ENCODE peak calls at places on chromosomes 13 and 19, in ten cellular contexts. One of them, this sample, is unnamed.

GRCh38 chr19:1672038-1672768 is 19.8 kb upstream of the TCF3 start:
- DNase-seq in substantia nigra: peak
- DNase-seq in fibroblast of the conjunctiva: peak
- DNase-seq in activated naive CD4-positive, alpha-beta T cell: peak
- DNase-seq in activated T-helper 1 cell treated with anti-CD3 and anti-CD28 coated beads, Interleukin-2, amount 50 U/mL, for 16 hours: peak
- DNase-seq in T-cell: no peak
- DNase-seq in stimulated activated CD4-positive, alpha-beta T cell treated with anti-CD3 and anti-CD28 coated beads, TNF-alpha, amount 100 ng/mL, for 4 hours: peak
- DNase-seq in T-helper 9 cell: peak
- DNase-seq in CD4-positive, CD25-positive, alpha-beta regulatory T cell: peak
- DNase-seq in activated B cell treated with CpG ODN at 0.5 μM for 24 hours: peak
- DNase-seq in this sample: no peak

GRCh38 chr19:44341794-44342193 is 14.7 kb downstream of the ZNF112 start:
- DNase-seq in substantia nigra: no peak
- DNase-seq in fibroblast of the conjunctiva: no peak
- DNase-seq in activated naive CD4-positive, alpha-beta T cell: no peak
- DNase-seq in activated T-helper 1 cell treated with anti-CD3 and anti-CD28 coated beads, Interleukin-2, amount 50 U/mL, for 16 hours: no peak
- DNase-seq in T-cell: no peak
- DNase-seq in stimulated activated CD4-positive, alpha-beta T cell treated with anti-CD3 and anti-CD28 coated beads, TNF-alpha, amount 100 ng/mL, for 4 hours: no peak
- DNase-seq in T-helper 9 cell: no peak
- DNase-seq in CD4-positive, CD25-positive, alpha-beta regulatory T cell: no peak
- DNase-seq in activated B cell treated with CpG ODN at 0.5 μM for 24 hours: no peak
- DNase-seq in this sample: no peak

GRCh38 chr19:1507192-1507660 is 5.6 kb downstream of the ADAMTSL5 start:
- DNase-seq in substantia nigra: no peak
- DNase-seq in fibroblast of the conjunctiva: no peak
- DNase-seq in activated naive CD4-positive, alpha-beta T cell: no peak
- DNase-seq in activated T-helper 1 cell treated with anti-CD3 and anti-CD28 coated beads, Interleukin-2, amount 50 U/mL, for 16 hours: no peak
- DNase-seq in T-cell: no peak
- DNase-seq in stimulated activated CD4-positive, alpha-beta T cell treated with anti-CD3 and anti-CD28 coated beads, TNF-alpha, amount 100 ng/mL, for 4 hours: no peak
- DNase-seq in T-helper 9 cell: no peak
- DNase-seq in CD4-positive, CD25-positive, alpha-beta regulatory T cell: no peak
- DNase-seq in activated B cell treated with CpG ODN at 0.5 μM for 24 hours: no peak
- DNase-seq in this sample: no peak

GRCh38 chr13:98743377-98743776 is 9.1 kb downstream of the SLC15A1 start:
- DNase-seq in substantia nigra: no peak
- DNase-seq in fibroblast of the conjunctiva: no peak
- DNase-seq in activated naive CD4-positive, alpha-beta T cell: no peak
- DNase-seq in activated T-helper 1 cell treated with anti-CD3 and anti-CD28 coated beads, Interleukin-2, amount 50 U/mL, for 16 hours: no peak
- DNase-seq in T-cell: no peak
- DNase-seq in stimulated activated CD4-positive, alpha-beta T cell treated with anti-CD3 and anti-CD28 coated beads, TNF-alpha, amount 100 ng/mL, for 4 hours: no peak
- DNase-seq in T-helper 9 cell: no peak
- DNase-seq in CD4-positive, CD25-positive, alpha-beta regulatory T cell: no peak
- DNase-seq in activated B cell treated with CpG ODN at 0.5 μM for 24 hours: no peak
- DNase-seq in this sample: no peak

GRCh38 chr19:54339646-54340358 is 840 bp upstream of the LILRA4 start:
- DNase-seq in substantia nigra: no peak
- DNase-seq in fibroblast of the conjunctiva: no peak
- DNase-seq in activated naive CD4-positive, alpha-beta T cell: no peak
- DNase-seq in activated T-helper 1 cell treated with anti-CD3 and anti-CD28 coated beads, Interleukin-2, amount 50 U/mL, for 16 hours: no peak
- DNase-seq in T-cell: no peak
- DNase-seq in stimulated activated CD4-positive, alpha-beta T cell treated with anti-CD3 and anti-CD28 coated beads, TNF-alpha, amount 100 ng/mL, for 4 hours: no peak
- DNase-seq in T-helper 9 cell: no peak
- DNase-seq in CD4-positive, CD25-positive, alpha-beta regulatory T cell: no peak
- DNase-seq in activated B cell treated with CpG ODN at 0.5 μM for 24 hours: peak
- DNase-seq in this sample: no peak

GRCh38 chr13:101018720-101019119 is 344.1 kb upstream of the TMTC4 start:
- DNase-seq in substantia nigra: no peak
- DNase-seq in fibroblast of the conjunctiva: no peak
- DNase-seq in activated naive CD4-positive, alpha-beta T cell: no peak
- DNase-seq in activated T-helper 1 cell treated with anti-CD3 and anti-CD28 coated beads, Interleukin-2, amount 50 U/mL, for 16 hours: no peak
- DNase-seq in T-cell: no peak
- DNase-seq in stimulated activated CD4-positive, alpha-beta T cell treated with anti-CD3 and anti-CD28 coated beads, TNF-alpha, amount 100 ng/mL, for 4 hours: no peak
- DNase-seq in T-helper 9 cell: no peak
- DNase-seq in CD4-positive, CD25-positive, alpha-beta regulatory T cell: no peak
- DNase-seq in activated B cell treated with CpG ODN at 0.5 μM for 24 hours: no peak
- DNase-seq in this sample: peak

GRCh38 chr19:55369651-55370304 is 485 bp downstream of the IL11 start:
- DNase-seq in substantia nigra: no peak
- DNase-seq in fibroblast of the conjunctiva: no peak
- DNase-seq in activated naive CD4-positive, alpha-beta T cell: no peak
- DNase-seq in activated T-helper 1 cell treated with anti-CD3 and anti-CD28 coated beads, Interleukin-2, amount 50 U/mL, for 16 hours: no peak
- DNase-seq in T-cell: no peak
- DNase-seq in stimulated activated CD4-positive, alpha-beta T cell treated with anti-CD3 and anti-CD28 coated beads, TNF-alpha, amount 100 ng/mL, for 4 hours: no peak
- DNase-seq in T-helper 9 cell: peak
- DNase-seq in CD4-positive, CD25-positive, alpha-beta regulatory T cell: peak
- DNase-seq in activated B cell treated with CpG ODN at 0.5 μM for 24 hours: no peak
- DNase-seq in this sample: peak

GRCh38 chr13:45861352-45861751 is 9.8 kb upstream of the SIAH3 start:
- DNase-seq in substantia nigra: no peak
- DNase-seq in fibroblast of the conjunctiva: no peak
- DNase-seq in activated naive CD4-positive, alpha-beta T cell: no peak
- DNase-seq in activated T-helper 1 cell treated with anti-CD3 and anti-CD28 coated beads, Interleukin-2, amount 50 U/mL, for 16 hours: no peak
- DNase-seq in T-cell: no peak
- DNase-seq in stimulated activated CD4-positive, alpha-beta T cell treated with anti-CD3 and anti-CD28 coated beads, TNF-alpha, amount 100 ng/mL, for 4 hours: no peak
- DNase-seq in T-helper 9 cell: no peak
- DNase-seq in CD4-positive, CD25-positive, alpha-beta regulatory T cell: no peak
- DNase-seq in activated B cell treated with CpG ODN at 0.5 μM for 24 hours: no peak
- DNase-seq in this sample: no peak

GRCh38 chr19:1811472-1811894 is 593 bp downstream of the ATP8B3 start:
- DNase-seq in substantia nigra: no peak
- DNase-seq in fibroblast of the conjunctiva: peak
- DNase-seq in activated naive CD4-positive, alpha-beta T cell: no peak
- DNase-seq in activated T-helper 1 cell treated with anti-CD3 and anti-CD28 coated beads, Interleukin-2, amount 50 U/mL, for 16 hours: peak
- DNase-seq in T-cell: no peak
- DNase-seq in stimulated activated CD4-positive, alpha-beta T cell treated with anti-CD3 and anti-CD28 coated beads, TNF-alpha, amount 100 ng/mL, for 4 hours: no peak
- DNase-seq in T-helper 9 cell: peak
- DNase-seq in CD4-positive, CD25-positive, alpha-beta regulatory T cell: no peak
- DNase-seq in activated B cell treated with CpG ODN at 0.5 μM for 24 hours: no peak
- DNase-seq in this sample: peak

GRCh38 chr19:37987356-37988332 is 80.6 kb downstream of the SIPA1L3 start:
- DNase-seq in substantia nigra: no peak
- DNase-seq in fibroblast of the conjunctiva: no peak
- DNase-seq in activated naive CD4-positive, alpha-beta T cell: no peak
- DNase-seq in activated T-helper 1 cell treated with anti-CD3 and anti-CD28 coated beads, Interleukin-2, amount 50 U/mL, for 16 hours: no peak
- DNase-seq in T-cell: no peak
- DNase-seq in stimulated activated CD4-positive, alpha-beta T cell treated with anti-CD3 and anti-CD28 coated beads, TNF-alpha, amount 100 ng/mL, for 4 hours: no peak
- DNase-seq in T-helper 9 cell: no peak
- DNase-seq in CD4-positive, CD25-positive, alpha-beta regulatory T cell: no peak
- DNase-seq in activated B cell treated with CpG ODN at 0.5 μM for 24 hours: no peak
- DNase-seq in this sample: no peak

GRCh38 chr13:113029487-113030258 is 60.7 kb downstream of the MCF2L start:
- DNase-seq in substantia nigra: no peak
- DNase-seq in fibroblast of the conjunctiva: no peak
- DNase-seq in activated naive CD4-positive, alpha-beta T cell: peak
- DNase-seq in activated T-helper 1 cell treated with anti-CD3 and anti-CD28 coated beads, Interleukin-2, amount 50 U/mL, for 16 hours: peak
- DNase-seq in T-cell: no peak
- DNase-seq in stimulated activated CD4-positive, alpha-beta T cell treated with anti-CD3 and anti-CD28 coated beads, TNF-alpha, amount 100 ng/mL, for 4 hours: peak
- DNase-seq in T-helper 9 cell: peak
- DNase-seq in CD4-positive, CD25-positive, alpha-beta regulatory T cell: peak
- DNase-seq in activated B cell treated with CpG ODN at 0.5 μM for 24 hours: peak
- DNase-seq in this sample: peak

GRCh38 chr13:112733661-112734379 is 44.0 kb downstream of the ATP11A start:
- DNase-seq in substantia nigra: no peak
- DNase-seq in fibroblast of the conjunctiva: no peak
- DNase-seq in activated naive CD4-positive, alpha-beta T cell: no peak
- DNase-seq in activated T-helper 1 cell treated with anti-CD3 and anti-CD28 coated beads, Interleukin-2, amount 50 U/mL, for 16 hours: no peak
- DNase-seq in T-cell: no peak
- DNase-seq in stimulated activated CD4-positive, alpha-beta T cell treated with anti-CD3 and anti-CD28 coated beads, TNF-alpha, amount 100 ng/mL, for 4 hours: no peak
- DNase-seq in T-helper 9 cell: no peak
- DNase-seq in CD4-positive, CD25-positive, alpha-beta regulatory T cell: no peak
- DNase-seq in activated B cell treated with CpG ODN at 0.5 μM for 24 hours: no peak
- DNase-seq in this sample: no peak

GRCh38 chr19:13899912-13900584 is 5.9 kb downstream of the BRME1 start:
- DNase-seq in substantia nigra: peak
- DNase-seq in fibroblast of the conjunctiva: no peak
- DNase-seq in activated naive CD4-positive, alpha-beta T cell: no peak
- DNase-seq in activated T-helper 1 cell treated with anti-CD3 and anti-CD28 coated beads, Interleukin-2, amount 50 U/mL, for 16 hours: no peak
- DNase-seq in T-cell: no peak
- DNase-seq in stimulated activated CD4-positive, alpha-beta T cell treated with anti-CD3 and anti-CD28 coated beads, TNF-alpha, amount 100 ng/mL, for 4 hours: no peak
- DNase-seq in T-helper 9 cell: no peak
- DNase-seq in CD4-positive, CD25-positive, alpha-beta regulatory T cell: no peak
- DNase-seq in activated B cell treated with CpG ODN at 0.5 μM for 24 hours: no peak
- DNase-seq in this sample: no peak

GRCh38 chr19:36081385-36081784 is 26.7 kb downstream of the WDR62 start:
- DNase-seq in substantia nigra: peak
- DNase-seq in fibroblast of the conjunctiva: no peak
- DNase-seq in activated naive CD4-positive, alpha-beta T cell: no peak
- DNase-seq in activated T-helper 1 cell treated with anti-CD3 and anti-CD28 coated beads, Interleukin-2, amount 50 U/mL, for 16 hours: no peak
- DNase-seq in T-cell: no peak
- DNase-seq in stimulated activated CD4-positive, alpha-beta T cell treated with anti-CD3 and anti-CD28 coated beads, TNF-alpha, amount 100 ng/mL, for 4 hours: no peak
- DNase-seq in T-helper 9 cell: no peak
- DNase-seq in CD4-positive, CD25-positive, alpha-beta regulatory T cell: no peak
- DNase-seq in activated B cell treated with CpG ODN at 0.5 μM for 24 hours: no peak
- DNase-seq in this sample: no peak

GRCh38 chr13:60753641-60754040 is 356.6 kb downstream of the TDRD3 start:
- DNase-seq in substantia nigra: no peak
- DNase-seq in fibroblast of the conjunctiva: no peak
- DNase-seq in activated naive CD4-positive, alpha-beta T cell: no peak
- DNase-seq in activated T-helper 1 cell treated with anti-CD3 and anti-CD28 coated beads, Interleukin-2, amount 50 U/mL, for 16 hours: no peak
- DNase-seq in T-cell: no peak
- DNase-seq in stimulated activated CD4-positive, alpha-beta T cell treated with anti-CD3 and anti-CD28 coated beads, TNF-alpha, amount 100 ng/mL, for 4 hours: no peak
- DNase-seq in T-helper 9 cell: no peak
- DNase-seq in CD4-positive, CD25-positive, alpha-beta regulatory T cell: no peak
- DNase-seq in activated B cell treated with CpG ODN at 0.5 μM for 24 hours: no peak
- DNase-seq in this sample: no peak

GRCh38 chr19:38989066-38989605 is 13.6 kb upstream of the FBXO17 start:
- DNase-seq in substantia nigra: no peak
- DNase-seq in fibroblast of the conjunctiva: no peak
- DNase-seq in activated naive CD4-positive, alpha-beta T cell: no peak
- DNase-seq in activated T-helper 1 cell treated with anti-CD3 and anti-CD28 coated beads, Interleukin-2, amount 50 U/mL, for 16 hours: no peak
- DNase-seq in T-cell: no peak
- DNase-seq in stimulated activated CD4-positive, alpha-beta T cell treated with anti-CD3 and anti-CD28 coated beads, TNF-alpha, amount 100 ng/mL, for 4 hours: no peak
- DNase-seq in T-helper 9 cell: no peak
- DNase-seq in CD4-positive, CD25-positive, alpha-beta regulatory T cell: no peak
- DNase-seq in activated B cell treated with CpG ODN at 0.5 μM for 24 hours: no peak
- DNase-seq in this sample: peak

GRCh38 chr19:45866400-45867176 is 2.5 kb downstream of the FOXA3 start:
- DNase-seq in substantia nigra: no peak
- DNase-seq in fibroblast of the conjunctiva: no peak
- DNase-seq in activated naive CD4-positive, alpha-beta T cell: no peak
- DNase-seq in activated T-helper 1 cell treated with anti-CD3 and anti-CD28 coated beads, Interleukin-2, amount 50 U/mL, for 16 hours: no peak
- DNase-seq in T-cell: no peak
- DNase-seq in stimulated activated CD4-positive, alpha-beta T cell treated with anti-CD3 and anti-CD28 coated beads, TNF-alpha, amount 100 ng/mL, for 4 hours: no peak
- DNase-seq in T-helper 9 cell: no peak
- DNase-seq in CD4-positive, CD25-positive, alpha-beta regulatory T cell: no peak
- DNase-seq in activated B cell treated with CpG ODN at 0.5 μM for 24 hours: no peak
- DNase-seq in this sample: no peak

GRCh38 chr13:49838989-49839388 is 46.5 kb upstream of the KPNA3 start:
- DNase-seq in substantia nigra: no peak
- DNase-seq in fibroblast of the conjunctiva: no peak
- DNase-seq in activated naive CD4-positive, alpha-beta T cell: no peak
- DNase-seq in activated T-helper 1 cell treated with anti-CD3 and anti-CD28 coated beads, Interleukin-2, amount 50 U/mL, for 16 hours: no peak
- DNase-seq in T-cell: no peak
- DNase-seq in stimulated activated CD4-positive, alpha-beta T cell treated with anti-CD3 and anti-CD28 coated beads, TNF-alpha, amount 100 ng/mL, for 4 hours: no peak
- DNase-seq in T-helper 9 cell: no peak
- DNase-seq in CD4-positive, CD25-positive, alpha-beta regulatory T cell: no peak
- DNase-seq in activated B cell treated with CpG ODN at 0.5 μM for 24 hours: no peak
- DNase-seq in this sample: peak

GRCh38 chr19:51712461-51713081 is 11.2 kb downstream of the HAS1 start:
- DNase-seq in substantia nigra: no peak
- DNase-seq in fibroblast of the conjunctiva: no peak
- DNase-seq in activated naive CD4-positive, alpha-beta T cell: no peak
- DNase-seq in activated T-helper 1 cell treated with anti-CD3 and anti-CD28 coated beads, Interleukin-2, amount 50 U/mL, for 16 hours: no peak
- DNase-seq in T-cell: no peak
- DNase-seq in stimulated activated CD4-positive, alpha-beta T cell treated with anti-CD3 and anti-CD28 coated beads, TNF-alpha, amount 100 ng/mL, for 4 hours: no peak
- DNase-seq in T-helper 9 cell: no peak
- DNase-seq in CD4-positive, CD25-positive, alpha-beta regulatory T cell: no peak
- DNase-seq in activated B cell treated with CpG ODN at 0.5 μM for 24 hours: no peak
- DNase-seq in this sample: peak

GRCh38 chr13:101640797-101641400 is 188.4 kb downstream of the ITGBL1 start:
- DNase-seq in substantia nigra: no peak
- DNase-seq in fibroblast of the conjunctiva: peak
- DNase-seq in activated naive CD4-positive, alpha-beta T cell: no peak
- DNase-seq in activated T-helper 1 cell treated with anti-CD3 and anti-CD28 coated beads, Interleukin-2, amount 50 U/mL, for 16 hours: no peak
- DNase-seq in T-cell: no peak
- DNase-seq in stimulated activated CD4-positive, alpha-beta T cell treated with anti-CD3 and anti-CD28 coated beads, TNF-alpha, amount 100 ng/mL, for 4 hours: no peak
- DNase-seq in T-helper 9 cell: no peak
- DNase-seq in CD4-positive, CD25-positive, alpha-beta regulatory T cell: no peak
- DNase-seq in activated B cell treated with CpG ODN at 0.5 μM for 24 hours: no peak
- DNase-seq in this sample: peak

GRCh38 chr13:99995503-99996176 is 14.1 kb downstream of the ZIC2 start:
- DNase-seq in substantia nigra: no peak
- DNase-seq in fibroblast of the conjunctiva: no peak
- DNase-seq in activated naive CD4-positive, alpha-beta T cell: no peak
- DNase-seq in activated T-helper 1 cell treated with anti-CD3 and anti-CD28 coated beads, Interleukin-2, amount 50 U/mL, for 16 hours: no peak
- DNase-seq in T-cell: no peak
- DNase-seq in stimulated activated CD4-positive, alpha-beta T cell treated with anti-CD3 and anti-CD28 coated beads, TNF-alpha, amount 100 ng/mL, for 4 hours: no peak
- DNase-seq in T-helper 9 cell: no peak
- DNase-seq in CD4-positive, CD25-positive, alpha-beta regulatory T cell: peak
- DNase-seq in activated B cell treated with CpG ODN at 0.5 μM for 24 hours: no peak
- DNase-seq in this sample: no peak

GRCh38 chr19:5058456-5059190 is 89.7 kb downstream of the KDM4B start:
- DNase-seq in substantia nigra: no peak
- DNase-seq in fibroblast of the conjunctiva: no peak
- DNase-seq in activated naive CD4-positive, alpha-beta T cell: no peak
- DNase-seq in activated T-helper 1 cell treated with anti-CD3 and anti-CD28 coated beads, Interleukin-2, amount 50 U/mL, for 16 hours: no peak
- DNase-seq in T-cell: no peak
- DNase-seq in stimulated activated CD4-positive, alpha-beta T cell treated with anti-CD3 and anti-CD28 coated beads, TNF-alpha, amount 100 ng/mL, for 4 hours: no peak
- DNase-seq in T-helper 9 cell: no peak
- DNase-seq in CD4-positive, CD25-positive, alpha-beta regulatory T cell: no peak
- DNase-seq in activated B cell treated with CpG ODN at 0.5 μM for 24 hours: no peak
- DNase-seq in this sample: no peak

GRCh38 chr13:91195789-91196188 is 151.7 kb upstream of the MIR17HG start:
- DNase-seq in substantia nigra: no peak
- DNase-seq in fibroblast of the conjunctiva: no peak
- DNase-seq in activated naive CD4-positive, alpha-beta T cell: no peak
- DNase-seq in activated T-helper 1 cell treated with anti-CD3 and anti-CD28 coated beads, Interleukin-2, amount 50 U/mL, for 16 hours: no peak
- DNase-seq in T-cell: no peak
- DNase-seq in stimulated activated CD4-positive, alpha-beta T cell treated with anti-CD3 and anti-CD28 coated beads, TNF-alpha, amount 100 ng/mL, for 4 hours: no peak
- DNase-seq in T-helper 9 cell: no peak
- DNase-seq in CD4-positive, CD25-positive, alpha-beta regulatory T cell: no peak
- DNase-seq in activated B cell treated with CpG ODN at 0.5 μM for 24 hours: no peak
- DNase-seq in this sample: no peak

GRCh38 chr13:98267080-98267912 is 90.2 kb upstream of the RNF113B start:
- DNase-seq in substantia nigra: no peak
- DNase-seq in fibroblast of the conjunctiva: no peak
- DNase-seq in activated naive CD4-positive, alpha-beta T cell: no peak
- DNase-seq in activated T-helper 1 cell treated with anti-CD3 and anti-CD28 coated beads, Interleukin-2, amount 50 U/mL, for 16 hours: no peak
- DNase-seq in T-cell: no peak
- DNase-seq in stimulated activated CD4-positive, alpha-beta T cell treated with anti-CD3 and anti-CD28 coated beads, TNF-alpha, amount 100 ng/mL, for 4 hours: no peak
- DNase-seq in T-helper 9 cell: no peak
- DNase-seq in CD4-positive, CD25-positive, alpha-beta regulatory T cell: no peak
- DNase-seq in activated B cell treated with CpG ODN at 0.5 μM for 24 hours: no peak
- DNase-seq in this sample: no peak

GRCh38 chr19:15180451-15181390 is 20.1 kb downstream of the NOTCH3 start:
- DNase-seq in substantia nigra: no peak
- DNase-seq in fibroblast of the conjunctiva: no peak
- DNase-seq in activated naive CD4-positive, alpha-beta T cell: no peak
- DNase-seq in activated T-helper 1 cell treated with anti-CD3 and anti-CD28 coated beads, Interleukin-2, amount 50 U/mL, for 16 hours: no peak
- DNase-seq in T-cell: no peak
- DNase-seq in stimulated activated CD4-positive, alpha-beta T cell treated with anti-CD3 and anti-CD28 coated beads, TNF-alpha, amount 100 ng/mL, for 4 hours: no peak
- DNase-seq in T-helper 9 cell: no peak
- DNase-seq in CD4-positive, CD25-positive, alpha-beta regulatory T cell: no peak
- DNase-seq in activated B cell treated with CpG ODN at 0.5 μM for 24 hours: no peak
- DNase-seq in this sample: peak

GRCh38 chr13:74424455-74424854 is 290.3 kb upstream of the KLF12 start:
- DNase-seq in substantia nigra: no peak
- DNase-seq in fibroblast of the conjunctiva: no peak
- DNase-seq in activated naive CD4-positive, alpha-beta T cell: no peak
- DNase-seq in activated T-helper 1 cell treated with anti-CD3 and anti-CD28 coated beads, Interleukin-2, amount 50 U/mL, for 16 hours: no peak
- DNase-seq in T-cell: no peak
- DNase-seq in stimulated activated CD4-positive, alpha-beta T cell treated with anti-CD3 and anti-CD28 coated beads, TNF-alpha, amount 100 ng/mL, for 4 hours: no peak
- DNase-seq in T-helper 9 cell: no peak
- DNase-seq in CD4-positive, CD25-positive, alpha-beta regulatory T cell: no peak
- DNase-seq in activated B cell treated with CpG ODN at 0.5 μM for 24 hours: no peak
- DNase-seq in this sample: no peak

GRCh38 chr13:114112826-114113322 is 19.5 kb downstream of the RASA3 start:
- DNase-seq in substantia nigra: no peak
- DNase-seq in fibroblast of the conjunctiva: no peak
- DNase-seq in activated naive CD4-positive, alpha-beta T cell: no peak
- DNase-seq in activated T-helper 1 cell treated with anti-CD3 and anti-CD28 coated beads, Interleukin-2, amount 50 U/mL, for 16 hours: no peak
- DNase-seq in T-cell: no peak
- DNase-seq in stimulated activated CD4-positive, alpha-beta T cell treated with anti-CD3 and anti-CD28 coated beads, TNF-alpha, amount 100 ng/mL, for 4 hours: no peak
- DNase-seq in T-helper 9 cell: no peak
- DNase-seq in CD4-positive, CD25-positive, alpha-beta regulatory T cell: no peak
- DNase-seq in activated B cell treated with CpG ODN at 0.5 μM for 24 hours: no peak
- DNase-seq in this sample: no peak

GRCh38 chr19:9883231-9883758 is 48.2 kb downstream of the PIN1 start:
- DNase-seq in substantia nigra: no peak
- DNase-seq in fibroblast of the conjunctiva: no peak
- DNase-seq in activated naive CD4-positive, alpha-beta T cell: no peak
- DNase-seq in activated T-helper 1 cell treated with anti-CD3 and anti-CD28 coated beads, Interleukin-2, amount 50 U/mL, for 16 hours: no peak
- DNase-seq in T-cell: no peak
- DNase-seq in stimulated activated CD4-positive, alpha-beta T cell treated with anti-CD3 and anti-CD28 coated beads, TNF-alpha, amount 100 ng/mL, for 4 hours: no peak
- DNase-seq in T-helper 9 cell: no peak
- DNase-seq in CD4-positive, CD25-positive, alpha-beta regulatory T cell: no peak
- DNase-seq in activated B cell treated with CpG ODN at 0.5 μM for 24 hours: no peak
- DNase-seq in this sample: no peak